ENCODE peak calls at places on chromosomes 1 and 21, in ten cellular contexts. P, F, L, I, J, U, X, V, Y and Z are unnamed samples.

GRCh38 chr1:214372092-214372491 is 91.1 kb downstream of the SMYD2 start:
- DNase-seq in P (no peak), J (peak; percentile 59), V (no peak), F (no peak), L (no peak), X (peak; percentile 37), Y (no peak), I (no peak), U (no peak), Z (no peak)

GRCh38 chr1:226627050-226627755 is 78.6 kb downstream of the STUM start:
- DNase-seq in F (no peak), P (no peak), U (no peak), L (no peak), X (no peak), Y (peak; percentile 6), J (no peak), I (no peak), V (peak; percentile 37), Z (no peak)

GRCh38 chr1:178492341-178492740 is 4.4 kb downstream of the CLEC20A start:
- DNase-seq in F (no peak), I (no peak), Y (no peak), U (no peak), V (no peak), X (no peak), L (no peak), J (no peak), P (no peak), Z (no peak)

GRCh38 chr1:154272999-154273563 is 652 bp downstream of the HAX1 start:
- DNase-seq in V (no peak), F (no peak), P (no peak), U (no peak), Y (no peak), X (no peak), J (peak; percentile 32), L (no peak), I (no peak), Z (no peak)

GRCh38 chr1:25197235-25197930 is 34.9 kb downstream of the SYF2 start:
- DNase-seq in Y (no peak), L (no peak), V (no peak), F (no peak), P (no peak), X (no peak), U (no peak), J (no peak), I (no peak), Z (no peak)

GRCh38 chr21:41715649-41716321 is 51.1 kb downstream of the RIPK4 start:
- DNase-seq in J (no peak), I (no peak), V (peak; percentile 85), U (peak; percentile 51), X (no peak), P (peak; percentile 49), Y (no peak), F (no peak), L (no peak), Z (no peak)

GRCh38 chr21:44949161-44950015 is 9.6 kb downstream of the SLX9 start:
- DNase-seq in F (peak; percentile 98), U (peak; percentile 88), J (peak; percentile 70), X (peak; percentile 76), I (peak; percentile 70), V (peak; percentile 90), P (peak; percentile 90), Y (peak; percentile 90), L (peak; percentile 84), Z (peak; percentile 94)

GRCh38 chr1:54706419-54706818 is 9.2 kb upstream of the TTC4 start:
- DNase-seq in V (no peak), I (no peak), L (no peak), P (no peak), Y (no peak), F (no peak), U (no peak), J (no peak), X (no peak), Z (no peak)

GRCh38 chr1:202274611-202275010 is 67.1 kb downstream of the UBE2T start:
- DNase-seq in Y (no peak), P (no peak), U (no peak), L (no peak), I (no peak), X (peak; percentile 69), J (peak; percentile 32), V (no peak), F (no peak), Z (peak; percentile 52)

GRCh38 chr1:184986250-184986649 is 11.9 kb upstream of the NIBAN1 start:
- DNase-seq in I (no peak), Y (no peak), U (no peak), P (peak; percentile 16), X (peak; percentile 71), J (peak; percentile 64), L (no peak), F (no peak), V (no peak), Z (no peak)

GRCh38 chr21:20999567-21000169 is 1.5 kb downstream of the NCAM2 start:
- DNase-seq in V (no peak), I (no peak), Y (no peak), X (peak; percentile 71), P (peak; percentile 65), J (peak; percentile 80), F (no peak), L (peak; percentile 56), U (no peak), Z (peak; percentile 56)

GRCh38 chr1:116521186-116521585 is 49.6 kb downstream of the CD58 start:
- DNase-seq in U (no peak), Y (no peak), F (no peak), I (no peak), X (peak; percentile 76), L (no peak), P (no peak), J (peak; percentile 78), V (no peak), Z (no peak)

GRCh38 chr1:30008998-30009657 is 714.3 kb downstream of the MATN1 start:
- DNase-seq in X (no peak), U (no peak), P (no peak), Y (no peak), F (no peak), I (no peak), J (no peak), L (no peak), V (no peak), Z (no peak)

GRCh38 chr1:66090863-66091457 is 298.3 kb downstream of the PDE4B start:
- DNase-seq in F (no peak), V (no peak), L (no peak), X (peak; percentile 12), P (no peak), J (no peak), Y (no peak), U (no peak), I (no peak), Z (no peak)

GRCh38 chr1:202692959-202693555 is 17.2 kb downstream of the SYT2 start:
- DNase-seq in I (peak; percentile 82), V (peak; percentile 58), U (peak; percentile 78), X (peak; percentile 80), F (peak; percentile 63), L (peak; percentile 89), J (peak; percentile 77), P (peak; percentile 90), Y (peak; percentile 60), Z (peak; percentile 82)

GRCh38 chr1:30777060-30777905 is 19.7 kb upstream of the LAPTM5 start:
- DNase-seq in X (no peak), J (no peak), Y (peak; percentile 19), L (no peak), I (no peak), P (no peak), F (no peak), V (peak; percentile 43), U (no peak), Z (no peak)

GRCh38 chr1:93475691-93476090 is 27.8 kb downstream of the FNBP1L start:
- DNase-seq in L (no peak), J (no peak), X (no peak), U (no peak), Y (no peak), F (no peak), I (no peak), P (no peak), V (no peak), Z (no peak)

GRCh38 chr1:95370671-95370992 is 136.6 kb downstream of the RWDD3 start:
- DNase-seq in V (no peak), J (no peak), F (no peak), Y (no peak), L (no peak), P (no peak), U (no peak), I (no peak), X (no peak), Z (no peak)

GRCh38 chr1:6519491-6519934 is 28.0 kb upstream of the PLEKHG5 start:
- DNase-seq in X (no peak), U (no peak), V (no peak), J (peak; percentile 37), I (no peak), Y (no peak), F (no peak), L (no peak), P (no peak), Z (no peak)

GRCh38 chr1:145964328-145965118 is at the start of the genes ANKRD34A and POLR3GL:
- DNase-seq in J (peak; percentile 90), F (peak; percentile 91), U (peak; percentile 73), L (peak; percentile 80), P (peak; percentile 97), X (peak; percentile 90), Y (peak; percentile 99), V (peak; percentile 93), I (peak; percentile 73), Z (peak; percentile 93)
- TF ChIP-seq CTCF in J (peak; percentile 4), F (no peak), U (no peak), L (no peak), P (no peak), X (no peak), Y (no peak), V (no peak), I (no peak), Z (no peak)

GRCh38 chr1:228416217-228416971 is at the start of gene TRIM17:
- DNase-seq in J (no peak), F (no peak), P (peak; percentile 82), U (peak; percentile 60), V (no peak), L (peak; percentile 59), X (no peak), I (peak; percentile 48), Y (no peak), Z (peak; percentile 59)
- TF ChIP-seq CTCF in J (peak; percentile 52), F (no peak), P (peak; percentile 40), U (peak; percentile 62), V (no peak), L (peak; percentile 66), X (peak; percentile 25), I (peak; percentile 76), Y (peak; percentile 38), Z (no peak)

GRCh38 chr1:156970017-156970416 is 49.6 kb downstream of the LRRC71 start:
- DNase-seq in U (no peak), Y (no peak), I (no peak), J (no peak), V (no peak), X (peak; percentile 31), L (no peak), F (no peak), P (no peak), Z (no peak)
- TF ChIP-seq CTCF in U (peak; percentile 18), Y (no peak), I (no peak), J (peak; percentile 7), V (no peak), X (peak; percentile 27), L (peak; percentile 30), F (no peak), P (peak; percentile 27), Z (no peak)

DNA sequence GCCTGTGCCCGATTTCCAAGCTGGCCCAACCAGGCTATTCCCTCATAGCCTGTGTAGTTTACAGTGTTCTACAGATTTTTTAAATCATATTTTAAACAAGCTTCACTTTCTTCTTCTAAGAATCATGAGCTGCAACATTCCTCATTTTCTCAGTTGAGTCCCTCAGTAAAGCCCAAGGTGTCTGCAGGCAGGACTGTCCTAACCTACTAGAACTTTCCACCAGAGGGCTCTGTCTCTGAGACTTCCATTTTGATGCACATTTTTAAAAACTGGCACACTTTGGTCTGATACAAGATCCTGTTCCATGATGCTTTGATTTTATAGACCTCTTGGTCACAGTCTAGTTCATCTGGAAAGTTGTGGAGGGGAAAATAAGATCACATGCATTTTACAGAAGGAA is 21.6 kb upstream of the SLAMF6 start:
- DNase-seq in Y (no peak), V (no peak), J (peak; percentile 5), F (no peak), P (no peak), X (peak; percentile 23), I (no peak), L (no peak), U (no peak), Z (no peak)
- TF ChIP-seq CTCF in Y (peak; percentile 36), V (peak; percentile 28), J (peak; percentile 32), F (no peak), P (peak; percentile 53), X (peak; percentile 46), I (peak; percentile 28), L (peak; percentile 52), U (peak; percentile 39), Z (peak; percentile 11)